ENCODE peak calls at places on chromosomes 1 and 21, in seven cellular contexts. One of them, this sample, is unnamed.

GRCh38 chr1:40185951-40186864 is 25.0 kb downstream of the RLF start:
- DNase-seq in HFF-Myc: peak; percentile 5
- DNase-seq in AG10803: peak; percentile 63
- DNase-seq in MM.1S: peak; percentile 82
- DNase-seq in breast epithelium: no peak
- DNase-seq in neural progenitor cell: no peak
- DNase-seq in pancreas: no peak
- DNase-seq in this sample: peak; percentile 41

GRCh38 chr21:45556645-45557601 is 14.7 kb upstream of the SLC19A1 start:
- DNase-seq in MM.1S: no peak
- DNase-seq in pancreas: no peak
- DNase-seq in neural progenitor cell: no peak
- DNase-seq in breast epithelium: peak; percentile 43
- DNase-seq in HFF-Myc: no peak
- DNase-seq in AG10803: no peak
- DNase-seq in this sample: no peak

GRCh38 chr1:45522324-45523104 is 830 bp upstream of the PRDX1 start:
- DNase-seq in MM.1S: no peak
- DNase-seq in pancreas: no peak
- DNase-seq in neural progenitor cell: no peak
- DNase-seq in AG10803: peak; percentile 40
- DNase-seq in HFF-Myc: no peak
- DNase-seq in breast epithelium: no peak
- DNase-seq in this sample: peak; percentile 39

GRCh38 chr1:168688679-168689657 is 40.0 kb downstream of the DPT start:
- DNase-seq in neural progenitor cell: no peak
- DNase-seq in HFF-Myc: no peak
- DNase-seq in pancreas: no peak
- DNase-seq in AG10803: no peak
- DNase-seq in MM.1S: no peak
- DNase-seq in breast epithelium: no peak
- DNase-seq in this sample: no peak

GRCh38 chr1:23902611-23903278 is 10.4 kb downstream of the CNR2 start:
- DNase-seq in MM.1S: no peak
- DNase-seq in neural progenitor cell: peak; percentile 67
- DNase-seq in pancreas: no peak
- DNase-seq in AG10803: no peak
- DNase-seq in breast epithelium: no peak
- DNase-seq in HFF-Myc: no peak
- DNase-seq in this sample: peak; percentile 14

GRCh38 chr1:82978461-82979324 is 1020.2 kb downstream of the TTLL7 start:
- DNase-seq in pancreas: no peak
- DNase-seq in AG10803: no peak
- DNase-seq in breast epithelium: no peak
- DNase-seq in neural progenitor cell: no peak
- DNase-seq in MM.1S: no peak
- DNase-seq in HFF-Myc: no peak
- DNase-seq in this sample: no peak

GRCh38 chr1:8370046-8370881 is 52.4 kb downstream of the SLC45A1 start:
- DNase-seq in AG10803: peak; percentile 46
- DNase-seq in HFF-Myc: no peak
- DNase-seq in neural progenitor cell: no peak
- DNase-seq in breast epithelium: peak; percentile 27
- DNase-seq in pancreas: no peak
- DNase-seq in MM.1S: no peak
- DNase-seq in this sample: no peak

GRCh38 chr1:12275370-12275769 is 45.5 kb downstream of the VPS13D start:
- DNase-seq in neural progenitor cell: peak; percentile 59
- DNase-seq in HFF-Myc: no peak
- DNase-seq in pancreas: peak; percentile 14
- DNase-seq in breast epithelium: no peak
- DNase-seq in MM.1S: no peak
- DNase-seq in AG10803: peak; percentile 17
- DNase-seq in this sample: peak; percentile 66

GRCh38 chr1:1997561-1997960 is 6.0 kb downstream of the CFAP74 start:
- DNase-seq in HFF-Myc: no peak
- DNase-seq in MM.1S: no peak
- DNase-seq in pancreas: no peak
- DNase-seq in AG10803: no peak
- DNase-seq in neural progenitor cell: no peak
- DNase-seq in breast epithelium: no peak
- DNase-seq in this sample: no peak

GRCh38 chr1:52032785-52033131 is 852 bp downstream of the KTI12 start:
- DNase-seq in HFF-Myc: no peak
- DNase-seq in pancreas: peak; percentile 12
- DNase-seq in neural progenitor cell: no peak
- DNase-seq in AG10803: peak; percentile 69
- DNase-seq in MM.1S: peak; percentile 49
- DNase-seq in breast epithelium: peak; percentile 56
- DNase-seq in this sample: peak; percentile 62

GRCh38 chr21:14916676-14917141 is 148.1 kb downstream of the NRIP1 start:
- DNase-seq in breast epithelium: no peak
- DNase-seq in neural progenitor cell: no peak
- DNase-seq in MM.1S: no peak
- DNase-seq in pancreas: no peak
- DNase-seq in AG10803: no peak
- DNase-seq in HFF-Myc: no peak
- DNase-seq in this sample: peak; percentile 12

GRCh38 chr1:167060141-167061072 is 29.8 kb downstream of the GPA33 start:
- DNase-seq in MM.1S: peak; percentile 24
- DNase-seq in HFF-Myc: no peak
- DNase-seq in breast epithelium: no peak
- DNase-seq in neural progenitor cell: peak; percentile 45
- DNase-seq in pancreas: no peak
- DNase-seq in AG10803: no peak
- DNase-seq in this sample: peak; percentile 11

GRCh38 chr1:7070389-7071029 is 285.3 kb downstream of the CAMTA1 start:
- DNase-seq in HFF-Myc: peak; percentile 29
- DNase-seq in AG10803: peak; percentile 63
- DNase-seq in MM.1S: peak; percentile 71
- DNase-seq in neural progenitor cell: peak; percentile 89
- DNase-seq in pancreas: peak; percentile 50
- DNase-seq in breast epithelium: no peak
- DNase-seq in this sample: peak; percentile 84

GRCh38 chr1:118151312-118151937 is 33.6 kb downstream of the SPAG17 start:
- DNase-seq in AG10803: peak; percentile 65
- DNase-seq in MM.1S: peak; percentile 29
- DNase-seq in HFF-Myc: peak; percentile 56
- DNase-seq in neural progenitor cell: peak; percentile 68
- DNase-seq in breast epithelium: no peak
- DNase-seq in pancreas: peak; percentile 46
- DNase-seq in this sample: peak; percentile 85

GRCh38 chr1:29711582-29712274 is 475.4 kb downstream of the PTPRU start:
- DNase-seq in neural progenitor cell: no peak
- DNase-seq in MM.1S: no peak
- DNase-seq in HFF-Myc: no peak
- DNase-seq in AG10803: peak; percentile 80
- DNase-seq in pancreas: no peak
- DNase-seq in breast epithelium: no peak
- DNase-seq in this sample: peak; percentile 89

GRCh38 chr1:226987623-226988336 is 47.7 kb downstream of the COQ8A start:
- DNase-seq in neural progenitor cell: no peak
- DNase-seq in breast epithelium: no peak
- DNase-seq in pancreas: peak; percentile 4
- DNase-seq in HFF-Myc: no peak
- DNase-seq in AG10803: no peak
- DNase-seq in MM.1S: no peak
- DNase-seq in this sample: no peak

GRCh38 chr21:14968029-14968428 is 96.8 kb downstream of the NRIP1 start:
- DNase-seq in AG10803: no peak
- DNase-seq in neural progenitor cell: no peak
- DNase-seq in MM.1S: no peak
- DNase-seq in HFF-Myc: no peak
- DNase-seq in pancreas: no peak
- DNase-seq in breast epithelium: no peak
- DNase-seq in this sample: no peak

GRCh38 chr1:101290922-101291561 is 54.2 kb downstream of the S1PR1 start:
- DNase-seq in AG10803: no peak
- DNase-seq in pancreas: no peak
- DNase-seq in neural progenitor cell: no peak
- DNase-seq in HFF-Myc: no peak
- DNase-seq in MM.1S: no peak
- DNase-seq in breast epithelium: no peak
- DNase-seq in this sample: no peak

GRCh38 chr1:47766832-47767740 is 230.1 kb downstream of the TRABD2B start:
- DNase-seq in HFF-Myc: no peak
- DNase-seq in neural progenitor cell: no peak
- DNase-seq in MM.1S: no peak
- DNase-seq in pancreas: peak; percentile 31
- DNase-seq in AG10803: no peak
- DNase-seq in breast epithelium: no peak
- DNase-seq in this sample: no peak

GRCh38 chr1:89311757-89312156 is 39.1 kb upstream of the GBP5 start:
- DNase-seq in breast epithelium: no peak
- DNase-seq in MM.1S: no peak
- DNase-seq in pancreas: no peak
- DNase-seq in neural progenitor cell: no peak
- DNase-seq in HFF-Myc: no peak
- DNase-seq in AG10803: no peak
- DNase-seq in this sample: no peak

GRCh38 chr1:89310505-89310904 is 37.8 kb upstream of the GBP5 start:
- DNase-seq in HFF-Myc: no peak
- DNase-seq in AG10803: peak; percentile 44
- DNase-seq in pancreas: no peak
- DNase-seq in MM.1S: peak; percentile 66
- DNase-seq in breast epithelium: no peak
- DNase-seq in neural progenitor cell: no peak
- DNase-seq in this sample: no peak

GRCh38 chr1:89309828-89310227 is 37.2 kb upstream of the GBP5 start:
- DNase-seq in pancreas: no peak
- DNase-seq in HFF-Myc: no peak
- DNase-seq in MM.1S: no peak
- DNase-seq in neural progenitor cell: no peak
- DNase-seq in breast epithelium: no peak
- DNase-seq in AG10803: no peak
- DNase-seq in this sample: no peak

GRCh38 chr1:89312572-89312971 is 39.9 kb upstream of the GBP5 start:
- DNase-seq in HFF-Myc: no peak
- DNase-seq in MM.1S: no peak
- DNase-seq in AG10803: peak; percentile 26
- DNase-seq in breast epithelium: no peak
- DNase-seq in pancreas: no peak
- DNase-seq in neural progenitor cell: no peak
- DNase-seq in this sample: no peak

GRCh38 chr1:89310976-89311375 is 38.3 kb upstream of the GBP5 start:
- DNase-seq in breast epithelium: no peak
- DNase-seq in pancreas: no peak
- DNase-seq in MM.1S: no peak
- DNase-seq in neural progenitor cell: no peak
- DNase-seq in AG10803: no peak
- DNase-seq in HFF-Myc: no peak
- DNase-seq in this sample: no peak
- H3K4me3 ChIP-seq in breast epithelium: no peak overlapping the region
- H3K4me3 ChIP-seq in pancreas: no peak overlapping the region
- H3K4me3 ChIP-seq in MM.1S: peak overlapping the region; percentile 2
- H3K4me3 ChIP-seq in neural progenitor cell: no peak overlapping the region
- H3K4me3 ChIP-seq in AG10803: no peak overlapping the region
- H3K4me3 ChIP-seq in HFF-Myc: no peak overlapping the region
- H3K4me3 ChIP-seq in this sample: no peak overlapping the region

DNA sequence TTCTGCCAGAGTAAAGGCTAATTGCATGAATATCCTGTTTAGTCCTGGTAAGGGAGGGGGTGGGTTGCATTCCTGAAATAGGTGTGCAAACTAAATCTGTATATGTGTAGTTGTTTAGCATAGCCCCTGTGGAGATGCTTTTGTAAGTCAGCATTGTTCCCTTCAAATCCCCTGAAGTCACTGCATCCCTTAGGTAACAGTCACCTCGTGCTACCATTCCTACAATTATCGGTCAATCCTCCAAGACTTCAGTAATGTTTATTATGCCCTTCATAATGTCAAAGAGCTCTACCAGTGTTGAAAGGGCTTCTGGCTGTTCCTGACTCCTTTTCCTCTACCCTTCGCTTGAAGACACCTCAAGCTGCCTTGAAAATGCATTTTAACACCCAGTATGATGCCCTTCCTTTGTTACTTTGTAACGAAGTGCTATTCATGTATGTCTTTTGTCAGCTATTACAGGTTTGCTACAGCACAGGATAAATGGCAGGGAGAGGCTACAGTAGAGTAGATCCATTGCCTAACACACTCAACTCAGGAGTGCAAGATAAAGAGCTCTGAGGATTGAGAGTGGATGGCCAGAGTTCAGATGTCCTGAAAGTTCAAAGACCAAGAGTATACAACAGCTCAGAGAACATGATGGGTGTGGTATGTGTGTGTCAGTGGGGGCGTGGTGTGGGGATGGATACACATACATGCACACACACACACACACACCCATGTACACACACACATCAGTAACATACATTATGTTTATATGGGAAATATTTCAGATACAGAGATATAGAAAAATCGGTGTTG is 27.4 kb upstream of the FOXD3 start:
- DNase-seq in MM.1S: no peak
- DNase-seq in HFF-Myc: no peak
- DNase-seq in AG10803: no peak
- DNase-seq in neural progenitor cell: peak; percentile 32
- DNase-seq in pancreas: no peak
- DNase-seq in breast epithelium: no peak
- DNase-seq in this sample: no peak
- TF ChIP-seq CTCF in MM.1S: no peak
- TF ChIP-seq CTCF in HFF-Myc: no peak
- TF ChIP-seq CTCF in AG10803: no peak
- TF ChIP-seq CTCF in neural progenitor cell: no peak
- TF ChIP-seq CTCF in pancreas: no peak
- TF ChIP-seq CTCF in breast epithelium: no peak
- TF ChIP-seq CTCF in this sample: no peak

GRCh38 chr1:36397378-36398230 is at the start of gene LSM10:
- DNase-seq in AG10803: peak; percentile 89
- DNase-seq in HFF-Myc: peak; percentile 85
- DNase-seq in neural progenitor cell: peak; percentile 98
- DNase-seq in pancreas: peak; percentile 91
- DNase-seq in MM.1S: peak; percentile 95
- DNase-seq in breast epithelium: peak; percentile 92
- DNase-seq in this sample: peak; percentile 98

GRCh38 chr1:36401602-36402517 is 4.2 kb upstream of the LSM10 start:
- DNase-seq in HFF-Myc: no peak
- DNase-seq in pancreas: no peak
- DNase-seq in neural progenitor cell: no peak
- DNase-seq in MM.1S: no peak
- DNase-seq in breast epithelium: no peak
- DNase-seq in AG10803: no peak
- DNase-seq in this sample: no peak

GRCh38 chr1:36400514-36400824 is 2.8 kb upstream of the LSM10 start:
- DNase-seq in MM.1S: peak; percentile 9
- DNase-seq in breast epithelium: no peak
- DNase-seq in pancreas: no peak
- DNase-seq in neural progenitor cell: no peak
- DNase-seq in HFF-Myc: no peak
- DNase-seq in AG10803: no peak
- DNase-seq in this sample: no peak

GRCh38 chr1:36398370-36398977 is 766 bp upstream of the LSM10 start:
- DNase-seq in pancreas: no peak
- DNase-seq in MM.1S: no peak
- DNase-seq in AG10803: no peak
- DNase-seq in neural progenitor cell: no peak
- DNase-seq in HFF-Myc: no peak
- DNase-seq in breast epithelium: no peak
- DNase-seq in this sample: no peak

GRCh38 chr1:36400825-36401601 is 3.3 kb upstream of the LSM10 start:
- DNase-seq in MM.1S: peak; percentile 92
- DNase-seq in neural progenitor cell: peak; percentile 91
- DNase-seq in pancreas: no peak
- DNase-seq in breast epithelium: peak; percentile 54
- DNase-seq in HFF-Myc: no peak
- DNase-seq in AG10803: peak; percentile 84
- DNase-seq in this sample: peak; percentile 88
- H3K4me3 ChIP-seq in MM.1S: peak overlapping the region; percentile 73
- H3K4me3 ChIP-seq in neural progenitor cell: peak overlapping the region; percentile 46
- H3K4me3 ChIP-seq in pancreas: no peak overlapping the region
- H3K4me3 ChIP-seq in breast epithelium: peak overlapping the region; percentile 29
- H3K4me3 ChIP-seq in HFF-Myc: peak overlapping the region; percentile 19
- H3K4me3 ChIP-seq in AG10803: peak overlapping the region; percentile 59
- H3K4me3 ChIP-seq in this sample: peak overlapping the region; percentile 57

GRCh38 chr1:4366091-4366490 is 288.3 kb upstream of the AJAP1 start:
- DNase-seq in HFF-Myc: no peak
- DNase-seq in breast epithelium: no peak
- DNase-seq in MM.1S: no peak
- DNase-seq in neural progenitor cell: no peak
- DNase-seq in AG10803: no peak
- DNase-seq in pancreas: no peak
- DNase-seq in this sample: no peak
- TF ChIP-seq CTCF in HFF-Myc: no peak
- TF ChIP-seq CTCF in breast epithelium: no peak
- TF ChIP-seq CTCF in MM.1S: no peak
- TF ChIP-seq CTCF in neural progenitor cell: no peak
- TF ChIP-seq CTCF in AG10803: no peak
- TF ChIP-seq CTCF in pancreas: no peak
- TF ChIP-seq CTCF in this sample: no peak

This sample was measured in foreskin fibroblast.